ENCODE peak calls at places on chromosomes 4 and X, in eight cellular contexts. C is prostate gland, J is cardiac muscle cell, Q is right atrium auricular region, K is AG10803, W is AG09309, S is IMR-90, M is HepG2. V is an unnamed sample.
A peak's percentile ranks its signal among the peaks of the same experiment; 100 is the strongest.

GRCh38 chrX:25015486-25016360 is at the start of gene ARX:
- DNase-seq in S (peak; percentile 42), M (peak; percentile 43), J (peak; percentile 65), K (peak; percentile 40), W (no peak), Q (no peak), C (no peak), V (peak; percentile 70)

GRCh38 chr4:5383191-5383980 is 325.0 kb downstream of the EVC2 start:
- DNase-seq in K (no peak), C (no peak), Q (no peak), W (no peak), J (no peak), S (peak; percentile 74), M (no peak), V (no peak)

GRCh38 chr4:18014269-18014668 is 7.3 kb downstream of the LCORL start:
- DNase-seq in J (no peak), Q (no peak), K (no peak), S (no peak), C (no peak), W (no peak), M (no peak), V (no peak)

GRCh38 chr4:138522366-138522765 is 280.2 kb upstream of the SLC7A11 start:
- DNase-seq in M (peak; percentile 3), J (peak; percentile 45), K (peak; percentile 24), S (peak; percentile 40), W (no peak), Q (no peak), C (no peak), V (peak; percentile 14)

GRCh38 chrX:100410083-100410590 is at the start of gene PCDH19:
- DNase-seq in S (peak; percentile 17), K (peak; percentile 46), C (peak; percentile 13), J (peak; percentile 65), Q (no peak), M (no peak), W (no peak), V (peak; percentile 28)

GRCh38 chrX:18119856-18120255 is 100.8 kb downstream of the BEND2 start:
- DNase-seq in Q (no peak), W (no peak), K (no peak), J (no peak), S (no peak), C (no peak), M (no peak), V (no peak)

GRCh38 chrX:40867352-40867751 is 132.0 kb upstream of the MED14 start:
- DNase-seq in W (no peak), C (no peak), M (peak; percentile 57), J (peak; percentile 56), K (peak; percentile 49), S (peak; percentile 39), Q (no peak), V (peak; percentile 9)

GRCh38 chrX:1392376-1393130 is 640 bp upstream of the SLC25A6 start:
- DNase-seq in J (peak; percentile 78), K (peak; percentile 67), W (peak; percentile 14), M (no peak), S (peak; percentile 52), C (peak; percentile 65), Q (no peak), V (peak; percentile 77)

GRCh38 chr4:140372607-140373327 is 679 bp upstream of the SCOC start:
- DNase-seq in W (no peak), J (peak; percentile 14), C (peak; percentile 7), M (peak; percentile 16), K (peak; percentile 12), S (peak; percentile 13), Q (no peak), V (no peak)

GRCh38 chrX:37787353-37787869 is 7.6 kb downstream of the CYBB start:
- DNase-seq in C (no peak), J (no peak), W (no peak), K (no peak), S (no peak), M (no peak), Q (no peak), V (no peak)
- H3K4me3 ChIP-seq in C (no peak overlapping the region), J (no peak overlapping the region), W (no peak overlapping the region), K (no peak overlapping the region), S (no peak overlapping the region), M (no peak overlapping the region), Q (no peak overlapping the region), V (no peak overlapping the region)

DNA sequence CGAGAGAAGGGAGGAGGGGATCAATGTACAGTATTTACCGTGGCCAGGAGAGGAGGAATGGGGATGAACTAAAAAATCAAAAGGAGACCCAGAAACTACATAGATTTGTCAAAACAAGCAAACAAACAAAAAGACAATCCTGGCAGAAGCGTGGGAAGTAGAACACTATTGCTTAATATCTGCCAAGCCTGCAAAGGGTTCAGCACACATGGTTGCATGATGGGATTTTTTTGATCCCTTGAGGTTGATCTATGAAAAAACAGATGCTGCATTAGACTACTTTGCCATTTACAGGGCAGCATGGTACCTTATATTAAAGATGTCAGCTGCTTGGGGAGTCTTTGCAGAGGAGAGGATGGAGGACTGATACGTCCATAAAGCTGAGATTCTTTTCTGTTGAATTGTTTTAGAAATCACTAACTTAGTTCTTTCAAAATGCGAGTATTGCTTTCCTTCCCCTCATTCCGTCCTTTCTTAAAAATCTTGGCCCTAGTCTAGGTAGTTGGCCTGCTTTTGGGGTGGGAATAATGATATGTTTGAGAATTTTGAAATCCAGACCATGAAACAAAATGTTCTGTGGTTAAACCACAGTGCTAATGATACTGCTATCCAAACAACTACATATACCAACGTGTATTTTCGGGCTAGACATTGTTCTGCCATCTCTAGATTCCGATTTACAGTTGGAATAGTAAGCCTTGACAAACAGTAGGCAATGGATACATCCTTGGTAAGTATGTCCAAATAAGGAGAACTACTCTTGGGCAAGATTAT is 39.6 kb upstream of the TMEM150C start:
- DNase-seq in S (no peak), C (no peak), Q (no peak), M (no peak), W (no peak), J (peak; percentile 40), K (peak; percentile 10), V (no peak)
- H3K4me3 ChIP-seq in S (no peak overlapping the region), C (no peak overlapping the region), Q (no peak overlapping the region), M (no peak overlapping the region), W (no peak overlapping the region), J (no peak overlapping the region), K (no peak overlapping the region), V (no peak overlapping the region)

DNA sequence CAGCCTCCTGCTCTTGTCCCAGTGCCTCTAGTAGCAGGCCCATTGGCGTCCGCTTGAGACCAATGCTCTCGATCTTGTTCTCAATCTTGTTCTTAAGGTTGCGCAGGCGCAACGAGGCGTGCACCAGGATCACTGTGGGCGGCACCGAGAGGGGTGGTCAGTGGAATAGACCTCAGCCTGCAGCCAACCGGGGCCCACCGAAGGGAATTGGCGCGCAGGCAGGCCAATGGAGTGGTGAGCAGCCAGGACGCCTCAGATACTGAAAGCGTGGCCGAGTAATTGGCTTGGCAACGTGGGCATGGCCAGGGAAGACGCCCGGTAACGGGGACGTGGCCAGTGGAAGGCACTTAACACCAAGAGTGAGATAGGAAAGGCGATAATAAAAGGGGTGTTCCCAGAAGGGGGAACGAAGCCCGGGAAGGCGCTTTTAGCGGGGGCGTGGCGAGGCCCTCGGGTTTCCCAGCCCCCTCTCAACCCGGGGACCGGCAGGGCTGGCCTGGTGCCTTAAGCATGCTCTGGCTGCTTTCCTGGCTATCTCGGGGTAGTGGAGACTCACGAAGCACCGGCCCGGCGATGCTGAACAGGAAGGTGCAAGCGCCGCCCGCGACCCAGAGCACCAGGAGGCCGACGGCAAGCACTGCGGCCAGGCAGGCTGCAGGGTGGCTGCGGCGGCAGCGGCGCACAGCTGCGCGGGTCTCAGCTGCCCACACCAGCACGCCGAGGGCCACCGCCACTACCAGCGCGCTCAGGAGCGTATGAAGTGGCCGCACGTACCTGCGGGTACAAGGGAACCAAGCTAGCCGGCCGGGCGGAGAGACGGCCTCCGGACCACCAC is 1.7 kb downstream of the PRAF2 start:
- DNase-seq in Q (peak; percentile 81), K (peak; percentile 73), J (peak; percentile 91), W (no peak), C (peak; percentile 75), M (no peak), S (peak; percentile 67), V (peak; percentile 85)
- H3K4me3 ChIP-seq in Q (peak overlapping the region; percentile 20), K (peak overlapping the region; percentile 74), J (no peak overlapping the region), W (peak overlapping the region; percentile 75), C (peak overlapping the region; percentile 25), M (no peak overlapping the region), S (peak overlapping the region; percentile 85), V (peak overlapping the region; percentile 79)

GRCh38 chr4:825969-826330 is at the start of gene CPLX1:
- DNase-seq in Q (no peak), W (no peak), S (no peak), K (no peak), M (no peak), J (no peak), C (no peak), V (peak; percentile 61)

GRCh38 chr4:826508-827208 is 729 bp upstream of the CPLX1 start:
- DNase-seq in S (no peak), J (no peak), W (no peak), Q (no peak), C (no peak), K (no peak), M (no peak), V (no peak)

GRCh38 chr4:824461-825062 is 1.4 kb downstream of the CPLX1 start:
- DNase-seq in Q (no peak), S (no peak), C (no peak), W (no peak), M (no peak), J (no peak), K (no peak), V (peak; percentile 19)

GRCh38 chr4:823761-824460 is 2.0 kb downstream of the CPLX1 start:
- DNase-seq in W (no peak), S (no peak), J (no peak), Q (no peak), K (no peak), C (no peak), M (no peak), V (no peak)

GRCh38 chr4:825063-825968 is 613 bp downstream of the CPLX1 start:
- DNase-seq in S (no peak), J (peak; percentile 33), C (no peak), W (no peak), K (no peak), M (no peak), Q (no peak), V (peak; percentile 47)
- H3K4me3 ChIP-seq in S (no peak overlapping the region), J (peak overlapping the region; percentile 28), C (peak overlapping the region; percentile 43), W (no peak overlapping the region), K (no peak overlapping the region), M (peak overlapping the region; percentile 62), Q (peak overlapping the region; percentile 9), V (no peak overlapping the region)

DNA sequence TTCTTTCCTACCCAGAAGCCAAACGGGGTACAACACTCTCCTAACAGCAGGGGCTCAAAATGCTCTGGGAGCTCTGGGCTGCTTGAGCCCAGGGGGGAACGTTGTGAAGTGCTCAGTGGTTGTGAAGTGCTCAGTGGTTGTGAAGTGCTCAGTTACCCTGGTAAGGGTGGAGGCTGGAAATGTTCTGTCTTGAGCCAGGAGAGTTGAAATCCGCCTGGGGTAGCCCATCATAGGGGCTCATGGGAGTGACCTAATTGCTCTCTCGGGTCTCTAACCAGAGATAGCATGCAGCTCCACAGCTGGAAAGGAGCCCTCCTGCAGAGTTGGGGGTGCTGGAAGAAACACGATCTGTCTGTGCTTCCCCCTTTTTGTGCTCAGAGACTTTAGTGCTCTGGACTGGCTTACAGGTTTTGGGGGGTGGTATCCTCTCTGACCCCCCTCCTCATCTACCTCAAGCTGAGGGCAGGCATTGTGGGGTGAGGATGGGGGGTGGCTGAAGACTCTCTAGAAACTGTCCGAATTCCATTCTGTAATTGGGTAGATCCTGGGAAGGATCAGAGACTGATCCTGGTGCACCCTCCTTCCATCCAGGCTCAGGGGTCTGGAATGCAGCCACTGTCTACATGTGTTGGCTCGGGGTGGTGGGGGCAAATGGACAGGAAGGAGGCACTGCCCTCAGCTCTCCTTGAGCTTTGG is 2.7 kb downstream of the EFNB1 start:
- DNase-seq in W (no peak), J (no peak), Q (peak; percentile 51), S (peak; percentile 13), M (no peak), C (no peak), K (no peak), V (no peak)
- H3K4me3 ChIP-seq in W (peak overlapping the region; percentile 74), J (peak overlapping the region; percentile 88), Q (peak overlapping the region; percentile 64), S (peak overlapping the region; percentile 86), M (no peak overlapping the region), C (peak overlapping the region; percentile 57), K (peak overlapping the region; percentile 68), V (peak overlapping the region; percentile 69)